ENCODE peak calls at places on chromosomes 7 and 10, in eight cellular contexts. B, H, P, A, G, C, R and Y are unnamed samples.
A peak's percentile ranks its signal among the peaks of the same experiment; 100 is the strongest.

GRCh38 chr10:95767884-95768556 is 12.1 kb downstream of the ENTPD1 start:
- DNase-seq in B (no peak), H (peak; percentile 70), P (peak; percentile 10), A (no peak), G (no peak), C (no peak), R (no peak), Y (no peak)

GRCh38 chr10:95289921-95290421 is 832 bp downstream of the PDLIM1 start:
- DNase-seq in B (no peak), H (no peak), P (no peak), A (no peak), G (no peak), C (no peak), R (no peak), Y (no peak)

GRCh38 chr10:49323896-49324270 is 24.9 kb downstream of the C10orf71 start:
- DNase-seq in B (no peak), H (no peak), P (no peak), A (no peak), G (no peak), C (no peak), R (no peak), Y (no peak)

GRCh38 chr10:88117227-88117626 is 253.8 kb downstream of the PTEN start:
- DNase-seq in B (no peak), H (no peak), P (peak; percentile 69), A (no peak), G (no peak), C (no peak), R (peak; percentile 50), Y (no peak)

GRCh38 chr10:44947356-44948152 is 12.0 kb upstream of the RASSF4 start:
- DNase-seq in B (no peak), H (no peak), P (no peak), A (no peak), G (no peak), C (no peak), R (no peak), Y (no peak)

GRCh38 chr7:73549176-73549575 is 8.3 kb downstream of the BCL7B start:
- DNase-seq in B (no peak), H (no peak), P (no peak), A (no peak), G (no peak), C (no peak), R (no peak), Y (no peak)

GRCh38 chr7:150994141-150994837 is 3.5 kb downstream of the NOS3 start:
- DNase-seq in B (no peak), H (peak; percentile 90), P (no peak), A (no peak), G (no peak), C (no peak), R (no peak), Y (no peak)

GRCh38 chr10:48463318-48464003 is 141.4 kb downstream of the ARHGAP22 start:
- DNase-seq in B (no peak), H (no peak), P (no peak), A (no peak), G (peak; percentile 50), C (no peak), R (no peak), Y (peak; percentile 2)

GRCh38 chr7:66508431-66508830 is 120.2 kb upstream of the KCTD7 start:
- DNase-seq in B (no peak), H (no peak), P (no peak), A (no peak), G (no peak), C (no peak), R (no peak), Y (no peak)

GRCh38 chr10:117214401-117214800 is 17.1 kb downstream of the KCNK18 start:
- DNase-seq in B (no peak), H (no peak), P (peak; percentile 9), A (no peak), G (no peak), C (no peak), R (no peak), Y (no peak)

GRCh38 chr7:42104231-42104630 is 132.8 kb downstream of the GLI3 start:
- DNase-seq in B (no peak), H (no peak), P (no peak), A (no peak), G (no peak), C (no peak), R (no peak), Y (no peak)

GRCh38 chr10:1002425-1003006 is 14.3 kb downstream of the GTPBP4 start:
- DNase-seq in B (no peak), H (no peak), P (no peak), A (no peak), G (no peak), C (no peak), R (no peak), Y (no peak)

GRCh38 chr10:35304649-35305048 is 31.7 kb upstream of the CCNY start:
- DNase-seq in B (no peak), H (no peak), P (no peak), A (no peak), G (no peak), C (no peak), R (no peak), Y (no peak)

GRCh38 chr7:129110575-129111376 is 33.7 kb upstream of the TSPAN33 start:
- DNase-seq in B (no peak), H (no peak), P (no peak), A (peak; percentile 18), G (peak; percentile 38), C (no peak), R (no peak), Y (no peak)

GRCh38 chr7:55132550-55132889 is 113.7 kb downstream of the EGFR start:
- DNase-seq in B (no peak), H (no peak), P (no peak), A (no peak), G (no peak), C (no peak), R (no peak), Y (no peak)

DNA sequence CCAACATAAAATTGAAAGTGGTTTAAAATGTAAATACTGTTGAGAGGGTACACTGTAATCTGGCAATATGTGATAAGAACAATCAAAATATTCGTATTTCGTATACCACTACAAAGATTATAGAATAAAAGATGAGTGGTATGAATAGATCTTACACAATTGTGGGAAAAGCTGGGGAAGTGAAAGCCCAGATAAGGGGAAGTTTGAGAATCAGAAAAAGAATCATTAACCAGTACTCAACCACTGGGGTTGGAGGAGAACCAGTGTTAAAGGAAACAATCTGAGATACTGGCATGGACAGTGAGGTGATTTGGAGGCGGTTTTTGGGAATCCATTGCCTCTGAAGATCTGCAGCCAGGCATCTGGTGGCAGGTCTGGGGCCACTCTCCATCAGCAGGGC is 59.7 kb upstream of the CDK14 start:
- DNase-seq in B (no peak), H (no peak), P (no peak), A (no peak), G (no peak), C (no peak), R (no peak), Y (no peak)
- H2AFZ ChIP-seq in B (no peak overlapping the region), H (no peak overlapping the region), P (no peak overlapping the region), A (no peak overlapping the region), G (no peak overlapping the region), C (no peak overlapping the region), R (no peak overlapping the region), Y (no peak overlapping the region)

GRCh38 chr7:27712217-27712616 is 27.7 kb upstream of the TAX1BP1 start:
- DNase-seq in B (no peak), H (no peak), P (no peak), A (no peak), G (no peak), C (no peak), R (no peak), Y (no peak)

GRCh38 chr7:27704407-27705199 is 35.4 kb upstream of the TAX1BP1 start:
- DNase-seq in B (no peak), H (no peak), P (no peak), A (no peak), G (no peak), C (no peak), R (no peak), Y (no peak)

GRCh38 chr7:27708485-27708884 is 31.5 kb upstream of the TAX1BP1 start:
- DNase-seq in B (no peak), H (no peak), P (no peak), A (no peak), G (no peak), C (no peak), R (no peak), Y (no peak)

GRCh38 chr7:27705200-27705594 is 34.8 kb upstream of the TAX1BP1 start:
- DNase-seq in B (no peak), H (no peak), P (no peak), A (no peak), G (no peak), C (no peak), R (no peak), Y (no peak)

DNA sequence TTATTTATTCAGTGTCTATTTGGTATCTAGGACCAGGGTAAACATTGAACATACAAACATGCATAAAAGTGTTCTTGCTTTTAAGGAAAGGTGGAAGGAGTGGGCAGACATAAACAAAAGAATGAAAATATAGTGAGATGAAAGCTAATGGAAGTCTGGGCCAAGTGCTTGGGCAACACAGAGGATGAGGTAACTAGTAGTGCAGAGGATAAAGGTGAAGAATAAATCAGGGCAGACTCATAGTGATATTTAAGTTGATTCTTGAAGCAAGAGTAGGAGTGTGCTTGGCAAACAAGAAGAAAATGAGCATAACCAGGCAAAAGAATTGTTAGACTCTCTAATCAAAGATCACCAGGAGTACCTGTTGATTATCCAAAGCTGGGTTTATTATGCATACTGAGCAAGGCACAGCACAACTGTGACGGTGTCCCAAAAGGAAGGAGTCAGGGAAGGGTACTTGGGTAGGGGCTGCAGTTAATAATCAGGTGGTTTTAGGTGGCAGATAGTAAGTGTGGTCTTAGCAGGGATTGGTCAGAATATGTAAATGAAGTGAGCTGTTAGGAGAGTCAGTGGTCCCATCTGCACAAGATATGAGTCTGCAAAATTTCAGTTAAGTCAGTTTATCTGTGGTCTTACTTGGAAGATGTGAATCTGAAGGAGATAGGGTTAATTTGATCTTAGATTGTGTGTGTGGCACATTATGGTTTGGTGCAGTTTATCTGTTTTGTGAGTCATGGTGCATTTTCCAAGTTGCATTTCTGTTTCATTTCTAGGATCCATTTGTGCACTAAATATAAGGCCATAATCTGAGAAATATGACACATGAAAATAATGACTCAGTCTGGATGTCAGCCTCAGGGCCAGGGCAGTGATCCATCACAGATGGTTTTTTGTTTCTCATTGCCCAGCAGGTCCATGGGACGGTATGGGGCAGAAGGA is 30.6 kb upstream of the TAX1BP1 start:
- DNase-seq in B (no peak), H (peak; percentile 73), P (peak; percentile 72), A (no peak), G (no peak), C (no peak), R (peak; percentile 65), Y (no peak)
- H3K9ac ChIP-seq in B (no peak overlapping the region), H (no peak overlapping the region), P (no peak overlapping the region), A (no peak overlapping the region), G (no peak overlapping the region), C (no peak overlapping the region), R (no peak overlapping the region), Y (no peak overlapping the region)

DNA sequence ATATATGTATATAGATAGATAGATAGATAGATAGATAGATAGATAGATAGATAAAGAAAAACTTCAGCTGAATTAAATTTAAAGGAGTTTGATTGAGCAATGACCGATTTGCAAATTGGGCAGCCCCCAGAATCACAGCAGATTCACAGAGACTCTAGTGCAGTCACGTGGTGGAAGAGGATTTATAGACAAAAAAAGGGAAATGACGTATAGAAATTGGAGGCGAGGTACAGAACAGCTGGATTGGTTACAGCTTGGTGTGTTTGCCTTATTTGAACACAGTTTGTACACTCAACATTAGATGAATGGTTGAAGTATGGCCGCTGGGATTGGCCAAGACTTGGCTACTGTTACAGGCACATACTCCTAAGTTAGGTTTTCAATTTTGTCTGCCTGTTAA is 8.2 kb upstream of the PODXL start:
- DNase-seq in B (no peak), H (no peak), P (no peak), A (no peak), G (no peak), C (no peak), R (no peak), Y (no peak)
- H2AFZ ChIP-seq in B (no peak overlapping the region), H (no peak overlapping the region), P (no peak overlapping the region), A (no peak overlapping the region), G (no peak overlapping the region), C (no peak overlapping the region), R (no peak overlapping the region), Y (no peak overlapping the region)

GRCh38 chr7:81725003-81725402 is 44.8 kb downstream of the HGF start:
- DNase-seq in B (no peak), H (no peak), P (peak; percentile 29), A (no peak), G (no peak), C (no peak), R (peak; percentile 24), Y (no peak)
- H3K9ac ChIP-seq in B (no peak overlapping the region), H (no peak overlapping the region), P (no peak overlapping the region), A (no peak overlapping the region), G (no peak overlapping the region), C (no peak overlapping the region), R (no peak overlapping the region), Y (no peak overlapping the region)